ENCODE peak calls at places on chromosomes 2 and 18, in nine cellular contexts. One of them, this sample, is unnamed.

GRCh38 chr2:128309341-128310093 is 9.2 kb downstream of the HS6ST1 start:
- DNase-seq in foreskin fibroblast: no peak
- DNase-seq in fibroblast of lung: peak
- DNase-seq in AG09309: no peak
- DNase-seq in endodermal cell: peak
- DNase-seq in dorsolateral prefrontal cortex: no peak
- DNase-seq in neural progenitor cell: peak
- DNase-seq in left lung: peak
- DNase-seq in adrenal gland: peak
- DNase-seq in this sample: no peak

GRCh38 chr2:11342561-11343343 is 1.7 kb downstream of the ROCK2 start:
- DNase-seq in neural progenitor cell: peak
- DNase-seq in dorsolateral prefrontal cortex: no peak
- DNase-seq in foreskin fibroblast: peak
- DNase-seq in adrenal gland: no peak
- DNase-seq in fibroblast of lung: peak
- DNase-seq in endodermal cell: no peak
- DNase-seq in left lung: no peak
- DNase-seq in AG09309: no peak
- DNase-seq in this sample: peak

GRCh38 chr2:54666741-54667639 is 56.5 kb upstream of the EML6 start:
- DNase-seq in dorsolateral prefrontal cortex: peak
- DNase-seq in endodermal cell: no peak
- DNase-seq in neural progenitor cell: no peak
- DNase-seq in AG09309: no peak
- DNase-seq in foreskin fibroblast: peak
- DNase-seq in fibroblast of lung: peak
- DNase-seq in adrenal gland: peak
- DNase-seq in left lung: no peak
- DNase-seq in this sample: no peak

GRCh38 chr2:201280191-201281040 is 20.1 kb downstream of the CASP8 start:
- DNase-seq in AG09309: no peak
- DNase-seq in dorsolateral prefrontal cortex: no peak
- DNase-seq in left lung: no peak
- DNase-seq in fibroblast of lung: no peak
- DNase-seq in adrenal gland: no peak
- DNase-seq in neural progenitor cell: no peak
- DNase-seq in endodermal cell: no peak
- DNase-seq in foreskin fibroblast: no peak
- DNase-seq in this sample: no peak

GRCh38 chr2:120917876-120918275 is 182.2 kb downstream of the GLI2 start:
- DNase-seq in left lung: no peak
- DNase-seq in AG09309: no peak
- DNase-seq in foreskin fibroblast: peak
- DNase-seq in endodermal cell: no peak
- DNase-seq in neural progenitor cell: no peak
- DNase-seq in dorsolateral prefrontal cortex: no peak
- DNase-seq in adrenal gland: no peak
- DNase-seq in fibroblast of lung: peak
- DNase-seq in this sample: no peak

GRCh38 chr2:42888321-42888720 is 95.9 kb upstream of the HAAO start:
- DNase-seq in AG09309: no peak
- DNase-seq in dorsolateral prefrontal cortex: no peak
- DNase-seq in fibroblast of lung: no peak
- DNase-seq in neural progenitor cell: no peak
- DNase-seq in foreskin fibroblast: no peak
- DNase-seq in adrenal gland: no peak
- DNase-seq in endodermal cell: peak
- DNase-seq in left lung: no peak
- DNase-seq in this sample: peak

GRCh38 chr18:49015886-49016647 is 65.3 kb upstream of the SMAD7 start:
- DNase-seq in foreskin fibroblast: no peak
- DNase-seq in left lung: peak
- DNase-seq in neural progenitor cell: no peak
- DNase-seq in adrenal gland: peak
- DNase-seq in dorsolateral prefrontal cortex: peak
- DNase-seq in AG09309: no peak
- DNase-seq in fibroblast of lung: no peak
- DNase-seq in endodermal cell: peak
- DNase-seq in this sample: no peak

GRCh38 chr2:100416397-100416938 is 1.0 kb downstream of the CHST10 start:
- DNase-seq in left lung: no peak
- DNase-seq in dorsolateral prefrontal cortex: no peak
- DNase-seq in endodermal cell: peak
- DNase-seq in adrenal gland: no peak
- DNase-seq in AG09309: no peak
- DNase-seq in fibroblast of lung: peak
- DNase-seq in foreskin fibroblast: no peak
- DNase-seq in neural progenitor cell: no peak
- DNase-seq in this sample: no peak

GRCh38 chr18:59899298-59900221 is at the start of gene PMAIP1:
- DNase-seq in AG09309: peak
- DNase-seq in neural progenitor cell: peak
- DNase-seq in foreskin fibroblast: peak
- DNase-seq in endodermal cell: peak
- DNase-seq in adrenal gland: peak
- DNase-seq in fibroblast of lung: peak
- DNase-seq in dorsolateral prefrontal cortex: peak
- DNase-seq in left lung: peak
- DNase-seq in this sample: peak

GRCh38 chr18:69617408-69617807 is 216.7 kb downstream of the DOK6 start:
- DNase-seq in AG09309: no peak
- DNase-seq in fibroblast of lung: no peak
- DNase-seq in left lung: no peak
- DNase-seq in foreskin fibroblast: no peak
- DNase-seq in neural progenitor cell: no peak
- DNase-seq in dorsolateral prefrontal cortex: no peak
- DNase-seq in endodermal cell: no peak
- DNase-seq in adrenal gland: no peak
- DNase-seq in this sample: no peak

GRCh38 chr2:38700881-38701458 is 35.1 kb downstream of the GALM start:
- DNase-seq in dorsolateral prefrontal cortex: no peak
- DNase-seq in neural progenitor cell: no peak
- DNase-seq in adrenal gland: no peak
- DNase-seq in endodermal cell: no peak
- DNase-seq in left lung: no peak
- DNase-seq in fibroblast of lung: peak
- DNase-seq in AG09309: no peak
- DNase-seq in foreskin fibroblast: no peak
- DNase-seq in this sample: no peak

GRCh38 chr2:174325932-174326879 is 8.5 kb upstream of the SP9 start:
- DNase-seq in adrenal gland: no peak
- DNase-seq in foreskin fibroblast: no peak
- DNase-seq in AG09309: no peak
- DNase-seq in endodermal cell: peak
- DNase-seq in neural progenitor cell: peak
- DNase-seq in fibroblast of lung: peak
- DNase-seq in dorsolateral prefrontal cortex: no peak
- DNase-seq in left lung: peak
- DNase-seq in this sample: no peak

GRCh38 chr2:13662055-13662454 is 945.3 kb downstream of the TRIB2 start:
- DNase-seq in left lung: no peak
- DNase-seq in AG09309: no peak
- DNase-seq in dorsolateral prefrontal cortex: no peak
- DNase-seq in fibroblast of lung: peak
- DNase-seq in adrenal gland: no peak
- DNase-seq in foreskin fibroblast: no peak
- DNase-seq in neural progenitor cell: no peak
- DNase-seq in endodermal cell: no peak
- DNase-seq in this sample: no peak

GRCh38 chr18:49201464-49201863 is 250.7 kb upstream of the SMAD7 start:
- DNase-seq in foreskin fibroblast: no peak
- DNase-seq in dorsolateral prefrontal cortex: no peak
- DNase-seq in endodermal cell: no peak
- DNase-seq in left lung: no peak
- DNase-seq in AG09309: no peak
- DNase-seq in adrenal gland: no peak
- DNase-seq in fibroblast of lung: no peak
- DNase-seq in neural progenitor cell: no peak
- DNase-seq in this sample: no peak

GRCh38 chr2:199119796-199120195 is 337.9 kb downstream of the SATB2 start:
- DNase-seq in endodermal cell: no peak
- DNase-seq in adrenal gland: no peak
- DNase-seq in foreskin fibroblast: no peak
- DNase-seq in neural progenitor cell: no peak
- DNase-seq in AG09309: no peak
- DNase-seq in dorsolateral prefrontal cortex: no peak
- DNase-seq in fibroblast of lung: no peak
- DNase-seq in left lung: no peak
- DNase-seq in this sample: no peak

GRCh38 chr18:75068682-75069435 is 140.1 kb downstream of the PTGR3 start:
- DNase-seq in endodermal cell: no peak
- DNase-seq in foreskin fibroblast: no peak
- DNase-seq in dorsolateral prefrontal cortex: no peak
- DNase-seq in left lung: peak
- DNase-seq in neural progenitor cell: no peak
- DNase-seq in fibroblast of lung: no peak
- DNase-seq in adrenal gland: no peak
- DNase-seq in AG09309: no peak
- DNase-seq in this sample: no peak

GRCh38 chr2:86335865-86336321 is 1.5 kb downstream of the REEP1 start:
- DNase-seq in dorsolateral prefrontal cortex: no peak
- DNase-seq in adrenal gland: no peak
- DNase-seq in fibroblast of lung: no peak
- DNase-seq in neural progenitor cell: peak
- DNase-seq in endodermal cell: no peak
- DNase-seq in foreskin fibroblast: no peak
- DNase-seq in left lung: no peak
- DNase-seq in AG09309: no peak
- DNase-seq in this sample: no peak

GRCh38 chr18:55096261-55097026 is 137.2 kb upstream of the CCDC68 start:
- DNase-seq in AG09309: peak
- DNase-seq in adrenal gland: peak
- DNase-seq in fibroblast of lung: peak
- DNase-seq in dorsolateral prefrontal cortex: peak
- DNase-seq in left lung: no peak
- DNase-seq in neural progenitor cell: peak
- DNase-seq in endodermal cell: peak
- DNase-seq in foreskin fibroblast: peak
- DNase-seq in this sample: no peak

GRCh38 chr18:69123421-69123820 is 277.3 kb upstream of the DOK6 start:
- DNase-seq in endodermal cell: no peak
- DNase-seq in fibroblast of lung: no peak
- DNase-seq in dorsolateral prefrontal cortex: no peak
- DNase-seq in neural progenitor cell: no peak
- DNase-seq in left lung: no peak
- DNase-seq in foreskin fibroblast: no peak
- DNase-seq in adrenal gland: no peak
- DNase-seq in AG09309: no peak
- DNase-seq in this sample: no peak

GRCh38 chr2:3257166-3257565 is 120.5 kb downstream of the EIPR1 start:
- DNase-seq in endodermal cell: no peak
- DNase-seq in fibroblast of lung: no peak
- DNase-seq in left lung: no peak
- DNase-seq in AG09309: no peak
- DNase-seq in neural progenitor cell: no peak
- DNase-seq in foreskin fibroblast: no peak
- DNase-seq in adrenal gland: no peak
- DNase-seq in dorsolateral prefrontal cortex: peak
- DNase-seq in this sample: peak

GRCh38 chr18:26553943-26554342 is 5.6 kb upstream of the KCTD1 start:
- DNase-seq in adrenal gland: no peak
- DNase-seq in left lung: no peak
- DNase-seq in fibroblast of lung: no peak
- DNase-seq in foreskin fibroblast: no peak
- DNase-seq in neural progenitor cell: no peak
- DNase-seq in AG09309: no peak
- DNase-seq in endodermal cell: no peak
- DNase-seq in dorsolateral prefrontal cortex: no peak
- DNase-seq in this sample: no peak
- H3K4me3 ChIP-seq in adrenal gland: no peak
- H3K4me3 ChIP-seq in left lung: no peak
- H3K4me3 ChIP-seq in fibroblast of lung: no peak
- H3K4me3 ChIP-seq in foreskin fibroblast: no peak
- H3K4me3 ChIP-seq in neural progenitor cell: no peak
- H3K4me3 ChIP-seq in AG09309: no peak
- H3K4me3 ChIP-seq in endodermal cell: no peak
- H3K4me3 ChIP-seq in dorsolateral prefrontal cortex: no peak
- H3K4me3 ChIP-seq in this sample: no peak

DNA sequence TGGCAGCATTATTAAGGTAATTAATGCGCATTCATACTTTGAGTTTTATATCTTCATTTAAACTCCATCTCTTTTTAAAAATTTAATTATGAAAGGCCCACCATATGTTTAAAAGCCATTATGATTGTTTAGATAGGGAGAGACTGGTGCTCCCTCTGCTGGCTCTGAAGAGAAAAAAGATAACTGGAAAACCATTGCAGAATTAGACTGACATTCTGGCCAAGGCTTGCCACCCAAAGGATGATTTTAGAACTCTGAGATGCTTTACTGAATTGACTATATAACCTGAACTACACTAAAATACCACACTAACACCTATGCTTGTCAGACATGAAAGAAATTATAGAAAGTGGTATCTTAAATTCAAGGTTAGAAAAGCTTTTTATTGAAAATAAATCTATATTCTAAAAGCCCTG is 127.6 kb upstream of the SPOPL start:
- DNase-seq in dorsolateral prefrontal cortex: no peak
- DNase-seq in neural progenitor cell: peak
- DNase-seq in AG09309: peak
- DNase-seq in foreskin fibroblast: peak
- DNase-seq in adrenal gland: no peak
- DNase-seq in left lung: no peak
- DNase-seq in endodermal cell: no peak
- DNase-seq in fibroblast of lung: peak
- DNase-seq in this sample: peak
- TF ChIP-seq CTCF in dorsolateral prefrontal cortex: peak
- TF ChIP-seq CTCF in neural progenitor cell: peak
- TF ChIP-seq CTCF in AG09309: peak
- TF ChIP-seq CTCF in foreskin fibroblast: peak
- TF ChIP-seq CTCF in adrenal gland: peak
- TF ChIP-seq CTCF in left lung: peak
- TF ChIP-seq CTCF in endodermal cell: peak
- TF ChIP-seq CTCF in fibroblast of lung: peak
- TF ChIP-seq CTCF in this sample: peak

GRCh38 chr2:106054880-106055655 is 139.0 kb downstream of the UXS1 start:
- DNase-seq in endodermal cell: no peak
- DNase-seq in foreskin fibroblast: no peak
- DNase-seq in fibroblast of lung: no peak
- DNase-seq in adrenal gland: no peak
- DNase-seq in AG09309: no peak
- DNase-seq in dorsolateral prefrontal cortex: no peak
- DNase-seq in neural progenitor cell: no peak
- DNase-seq in left lung: no peak
- DNase-seq in this sample: no peak
- H3K4me3 ChIP-seq in endodermal cell: no peak
- H3K4me3 ChIP-seq in foreskin fibroblast: no peak
- H3K4me3 ChIP-seq in fibroblast of lung: no peak
- H3K4me3 ChIP-seq in adrenal gland: no peak
- H3K4me3 ChIP-seq in AG09309: no peak
- H3K4me3 ChIP-seq in dorsolateral prefrontal cortex: no peak
- H3K4me3 ChIP-seq in neural progenitor cell: no peak
- H3K4me3 ChIP-seq in left lung: no peak
- H3K4me3 ChIP-seq in this sample: no peak

DNA sequence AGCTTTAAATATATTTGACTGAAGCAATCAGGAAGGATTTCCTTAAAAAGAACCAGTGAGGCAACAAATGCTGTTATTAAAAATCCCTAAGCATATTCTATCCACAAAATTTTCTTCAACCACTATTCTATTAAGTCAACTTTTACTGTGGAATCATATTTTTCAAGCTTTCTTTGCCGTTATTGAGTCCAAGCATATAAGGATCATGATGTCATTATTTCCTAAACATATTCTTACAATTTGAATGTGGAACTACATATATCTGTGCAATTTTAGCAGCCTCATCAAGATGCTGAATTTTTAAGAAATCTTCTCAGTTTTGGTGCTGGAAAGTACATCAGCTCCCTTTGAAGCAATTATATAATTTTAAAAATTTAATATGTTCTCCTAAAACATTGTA is 5.6 kb downstream of the IFIH1 start:
- DNase-seq in adrenal gland: no peak
- DNase-seq in left lung: no peak
- DNase-seq in endodermal cell: no peak
- DNase-seq in AG09309: no peak
- DNase-seq in neural progenitor cell: no peak
- DNase-seq in foreskin fibroblast: no peak
- DNase-seq in fibroblast of lung: no peak
- DNase-seq in dorsolateral prefrontal cortex: no peak
- DNase-seq in this sample: no peak
- TF ChIP-seq CTCF in adrenal gland: no peak
- TF ChIP-seq CTCF in left lung: no peak
- TF ChIP-seq CTCF in endodermal cell: no peak
- TF ChIP-seq CTCF in AG09309: no peak
- TF ChIP-seq CTCF in neural progenitor cell: no peak
- TF ChIP-seq CTCF in foreskin fibroblast: no peak
- TF ChIP-seq CTCF in fibroblast of lung: no peak
- TF ChIP-seq CTCF in dorsolateral prefrontal cortex: no peak
- TF ChIP-seq CTCF in this sample: no peak

This sample was measured in astrocyte of the cerebellum.